ENCODE peak calls at places on chromosomes 2 and 18, in nine cellular contexts. One of them, this sample, is unnamed.

GRCh38 chr18:54204883-54205282 is 19.6 kb downstream of the MBD2 start:
- DNase-seq in GM13977: no peak
- DNase-seq in GM06990: no peak
- DNase-seq in endothelial cell: no peak
- DNase-seq in Calu3: no peak
- DNase-seq in neural progenitor cell: no peak
- DNase-seq in AG09309: no peak
- DNase-seq in prostate gland: no peak
- DNase-seq in neural crest cell: no peak
- DNase-seq in this sample: no peak

GRCh38 chr18:62614499-62614898 is 91.7 kb downstream of the ZCCHC2 start:
- DNase-seq in GM13977: no peak
- DNase-seq in GM06990: no peak
- DNase-seq in endothelial cell: no peak
- DNase-seq in Calu3: no peak
- DNase-seq in neural progenitor cell: no peak
- DNase-seq in AG09309: no peak
- DNase-seq in prostate gland: no peak
- DNase-seq in neural crest cell: no peak
- DNase-seq in this sample: no peak

GRCh38 chr2:190649035-190649797 is at the start of gene NAB1:
- DNase-seq in GM13977: no peak
- DNase-seq in GM06990: peak; percentile 76
- DNase-seq in endothelial cell: peak; percentile 52
- DNase-seq in Calu3: peak; percentile 43
- DNase-seq in neural progenitor cell: peak; percentile 81
- DNase-seq in AG09309: no peak
- DNase-seq in prostate gland: peak; percentile 25
- DNase-seq in neural crest cell: peak; percentile 41
- DNase-seq in this sample: peak; percentile 28

GRCh38 chr2:72109904-72110303 is 37.8 kb downstream of the CYP26B1 start:
- DNase-seq in GM13977: no peak
- DNase-seq in GM06990: no peak
- DNase-seq in endothelial cell: no peak
- DNase-seq in Calu3: no peak
- DNase-seq in neural progenitor cell: no peak
- DNase-seq in AG09309: no peak
- DNase-seq in prostate gland: no peak
- DNase-seq in neural crest cell: no peak
- DNase-seq in this sample: no peak

GRCh38 chr2:12240216-12240615 is 476.5 kb upstream of the TRIB2 start:
- DNase-seq in GM13977: no peak
- DNase-seq in GM06990: no peak
- DNase-seq in endothelial cell: no peak
- DNase-seq in Calu3: no peak
- DNase-seq in neural progenitor cell: no peak
- DNase-seq in AG09309: no peak
- DNase-seq in prostate gland: no peak
- DNase-seq in neural crest cell: no peak
- DNase-seq in this sample: no peak

GRCh38 chr2:231357931-231358330 is 37.6 kb upstream of the B3GNT7 start:
- DNase-seq in GM13977: no peak
- DNase-seq in GM06990: no peak
- DNase-seq in endothelial cell: no peak
- DNase-seq in Calu3: no peak
- DNase-seq in neural progenitor cell: no peak
- DNase-seq in AG09309: no peak
- DNase-seq in prostate gland: no peak
- DNase-seq in neural crest cell: no peak
- DNase-seq in this sample: no peak

GRCh38 chr2:218306184-218306920 is 14.0 kb upstream of the TMBIM1 start:
- DNase-seq in GM13977: no peak
- DNase-seq in GM06990: no peak
- DNase-seq in endothelial cell: no peak
- DNase-seq in Calu3: no peak
- DNase-seq in neural progenitor cell: no peak
- DNase-seq in AG09309: no peak
- DNase-seq in prostate gland: no peak
- DNase-seq in neural crest cell: no peak
- DNase-seq in this sample: no peak

GRCh38 chr2:218644721-218645120 is 14.7 kb downstream of the ZNF142 start:
- DNase-seq in GM13977: no peak
- DNase-seq in GM06990: no peak
- DNase-seq in endothelial cell: no peak
- DNase-seq in Calu3: no peak
- DNase-seq in neural progenitor cell: no peak
- DNase-seq in AG09309: no peak
- DNase-seq in prostate gland: no peak
- DNase-seq in neural crest cell: no peak
- DNase-seq in this sample: no peak

GRCh38 chr2:96698221-96698861 is 41.5 kb downstream of the LMAN2L start:
- DNase-seq in GM13977: no peak
- DNase-seq in GM06990: no peak
- DNase-seq in endothelial cell: no peak
- DNase-seq in Calu3: no peak
- DNase-seq in neural progenitor cell: no peak
- DNase-seq in AG09309: no peak
- DNase-seq in prostate gland: peak; percentile 36
- DNase-seq in neural crest cell: no peak
- DNase-seq in this sample: no peak

GRCh38 chr18:40012931-40013609 is 1942.0 kb upstream of the PIK3C3 start:
- DNase-seq in GM13977: no peak
- DNase-seq in GM06990: no peak
- DNase-seq in endothelial cell: no peak
- DNase-seq in Calu3: no peak
- DNase-seq in neural progenitor cell: no peak
- DNase-seq in AG09309: no peak
- DNase-seq in prostate gland: no peak
- DNase-seq in neural crest cell: no peak
- DNase-seq in this sample: no peak

GRCh38 chr18:54209471-54210180 is 14.8 kb downstream of the MBD2 start:
- DNase-seq in GM13977: peak; percentile 30
- DNase-seq in GM06990: peak; percentile 68
- DNase-seq in endothelial cell: no peak
- DNase-seq in Calu3: no peak
- DNase-seq in neural progenitor cell: no peak
- DNase-seq in AG09309: no peak
- DNase-seq in prostate gland: no peak
- DNase-seq in neural crest cell: no peak
- DNase-seq in this sample: no peak

GRCh38 chr2:239775623-239776440 is 249.3 kb downstream of the NDUFA10 start:
- DNase-seq in GM13977: no peak
- DNase-seq in GM06990: no peak
- DNase-seq in endothelial cell: no peak
- DNase-seq in Calu3: no peak
- DNase-seq in neural progenitor cell: no peak
- DNase-seq in AG09309: no peak
- DNase-seq in prostate gland: no peak
- DNase-seq in neural crest cell: no peak
- DNase-seq in this sample: no peak

GRCh38 chr2:98727369-98727749 is 3.6 kb downstream of the MGAT4A start:
- DNase-seq in GM13977: no peak
- DNase-seq in GM06990: no peak
- DNase-seq in endothelial cell: no peak
- DNase-seq in Calu3: no peak
- DNase-seq in neural progenitor cell: no peak
- DNase-seq in AG09309: no peak
- DNase-seq in prostate gland: no peak
- DNase-seq in neural crest cell: no peak
- DNase-seq in this sample: no peak

DNA sequence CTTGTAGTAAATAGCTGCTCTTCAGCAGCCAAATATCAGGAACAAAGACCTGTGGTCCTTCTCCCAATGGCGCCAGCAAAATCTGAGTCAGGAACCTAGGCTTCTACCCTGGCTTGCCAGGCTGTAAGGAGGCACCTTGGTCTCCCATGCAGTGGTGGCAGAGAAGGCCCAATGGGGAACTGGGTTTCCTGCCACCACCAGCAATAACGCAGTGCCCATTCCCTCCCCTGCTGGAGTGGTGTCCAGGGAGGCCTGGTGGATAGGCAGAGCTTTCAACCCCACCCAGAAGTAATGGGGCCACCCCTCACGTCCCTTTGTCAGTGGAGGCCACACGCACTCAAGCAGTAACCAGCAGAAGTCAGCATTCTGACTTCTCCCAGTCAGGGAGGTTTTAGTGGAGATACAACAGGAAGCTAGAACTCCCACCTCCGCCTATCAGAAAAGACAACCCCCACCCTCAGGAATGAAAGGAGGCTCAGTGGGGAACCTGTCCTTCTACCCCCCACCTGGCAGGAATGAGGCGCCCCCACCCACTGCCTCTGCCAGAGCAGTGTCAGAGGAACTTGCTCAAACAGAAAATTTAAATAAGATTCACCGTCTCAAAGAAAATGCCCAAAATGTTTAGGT is 132.4 kb downstream of the COPS8 start:
- DNase-seq in GM13977: no peak
- DNase-seq in GM06990: no peak
- DNase-seq in endothelial cell: no peak
- DNase-seq in Calu3: no peak
- DNase-seq in neural progenitor cell: no peak
- DNase-seq in AG09309: no peak
- DNase-seq in prostate gland: no peak
- DNase-seq in neural crest cell: no peak
- DNase-seq in this sample: no peak
- TF ChIP-seq CTCF in GM13977: no peak
- TF ChIP-seq CTCF in GM06990: no peak
- TF ChIP-seq CTCF in endothelial cell: no peak
- TF ChIP-seq CTCF in Calu3: no peak
- TF ChIP-seq CTCF in neural progenitor cell: no peak
- TF ChIP-seq CTCF in AG09309: no peak
- TF ChIP-seq CTCF in prostate gland: no peak
- TF ChIP-seq CTCF in neural crest cell: no peak
- TF ChIP-seq CTCF in this sample: no peak

DNA sequence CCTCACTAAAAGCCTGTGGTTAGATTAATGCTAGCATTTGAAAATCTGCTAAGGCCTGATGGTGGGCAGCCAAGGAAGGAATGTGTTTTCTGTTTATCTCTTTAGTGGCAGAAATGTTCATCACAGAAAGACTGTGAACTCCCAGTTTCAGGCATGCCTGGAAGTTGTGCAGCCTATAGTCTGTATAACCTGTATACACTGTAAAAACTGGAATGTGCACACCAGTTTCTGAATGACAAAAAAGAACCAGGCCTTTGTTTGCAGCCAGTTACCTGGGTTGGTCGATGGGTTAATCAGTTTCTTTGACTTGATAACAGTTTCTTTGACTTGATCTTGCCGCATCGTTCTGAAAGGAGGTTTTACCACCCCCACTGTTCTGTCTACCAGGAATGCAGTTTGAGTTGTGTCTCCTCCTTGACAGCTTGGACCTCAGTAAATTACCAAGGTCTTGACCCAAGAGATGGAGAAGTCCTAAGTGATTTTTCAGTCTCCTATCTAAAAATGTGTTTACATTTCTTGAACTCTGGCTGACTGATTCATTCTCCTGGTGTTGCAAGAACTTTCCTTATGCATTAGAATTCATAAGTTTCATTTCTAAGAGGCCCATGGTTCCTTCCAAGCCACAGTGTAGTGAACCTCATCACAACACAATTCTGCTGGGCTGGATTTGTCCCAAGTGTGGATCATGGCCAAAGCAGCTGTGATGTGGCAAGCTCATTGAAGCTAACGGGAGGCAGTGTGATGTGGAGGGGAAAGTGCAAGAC is 62.2 kb downstream of the KIAA2012 start:
- DNase-seq in GM13977: no peak
- DNase-seq in GM06990: no peak
- DNase-seq in endothelial cell: no peak
- DNase-seq in Calu3: peak; percentile 70
- DNase-seq in neural progenitor cell: no peak
- DNase-seq in AG09309: peak; percentile 98
- DNase-seq in prostate gland: no peak
- DNase-seq in neural crest cell: no peak
- DNase-seq in this sample: no peak
- TF ChIP-seq CTCF in GM13977: no peak
- TF ChIP-seq CTCF in GM06990: no peak
- TF ChIP-seq CTCF in endothelial cell: no peak
- TF ChIP-seq CTCF in Calu3: no peak
- TF ChIP-seq CTCF in neural progenitor cell: no peak
- TF ChIP-seq CTCF in AG09309: no peak
- TF ChIP-seq CTCF in prostate gland: no peak
- TF ChIP-seq CTCF in neural crest cell: no peak
- TF ChIP-seq CTCF in this sample: no peak

DNA sequence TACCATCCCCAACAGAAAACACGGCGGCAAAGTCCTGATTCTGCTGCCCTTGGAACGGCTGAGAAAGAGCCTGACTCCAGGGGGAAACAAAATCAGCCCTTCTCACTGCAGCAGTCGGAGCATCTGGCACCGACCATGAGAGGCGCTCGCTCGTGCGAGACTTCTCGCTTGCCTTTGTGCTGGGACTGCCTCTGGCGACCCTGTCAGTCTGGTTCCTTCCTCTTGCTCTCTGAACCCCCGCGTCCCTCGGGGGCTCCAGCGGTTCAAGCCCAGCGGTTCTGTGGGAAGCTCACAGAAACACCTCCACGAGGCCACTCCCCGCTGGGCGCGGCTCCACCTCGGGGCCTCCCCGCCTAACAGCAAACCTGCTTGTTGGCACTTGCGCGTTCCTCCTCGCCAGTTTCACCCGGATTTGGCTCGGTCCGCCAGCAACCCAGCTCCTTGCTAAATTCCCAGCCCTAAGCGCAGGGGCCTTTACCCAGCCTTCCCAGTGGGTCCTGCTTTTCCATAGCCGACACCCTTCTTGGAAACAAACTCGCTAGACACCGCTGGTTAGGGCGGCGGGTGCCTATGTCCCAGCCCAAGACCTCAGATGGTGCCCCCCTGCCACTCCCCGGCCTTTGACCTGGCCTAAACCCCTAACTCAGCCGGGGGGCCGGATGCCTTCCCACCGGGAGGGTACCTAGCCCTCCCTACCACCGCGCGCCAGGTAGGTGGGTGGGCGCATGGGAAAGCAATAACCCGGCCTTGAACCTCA is 2.2 kb downstream of the RND3 start:
- DNase-seq in GM13977: peak; percentile 34
- DNase-seq in GM06990: peak; percentile 59
- DNase-seq in endothelial cell: peak; percentile 67
- DNase-seq in Calu3: peak; percentile 84
- DNase-seq in neural progenitor cell: peak; percentile 84
- DNase-seq in AG09309: no peak
- DNase-seq in prostate gland: peak; percentile 90
- DNase-seq in neural crest cell: peak; percentile 54
- DNase-seq in this sample: peak; percentile 27
- TF ChIP-seq CTCF in GM13977: no peak
- TF ChIP-seq CTCF in GM06990: peak; percentile 19
- TF ChIP-seq CTCF in endothelial cell: no peak
- TF ChIP-seq CTCF in Calu3: no peak
- TF ChIP-seq CTCF in neural progenitor cell: peak; percentile 57
- TF ChIP-seq CTCF in AG09309: peak; percentile 9
- TF ChIP-seq CTCF in prostate gland: no peak
- TF ChIP-seq CTCF in neural crest cell: peak; percentile 47
- TF ChIP-seq CTCF in this sample: no peak

DNA sequence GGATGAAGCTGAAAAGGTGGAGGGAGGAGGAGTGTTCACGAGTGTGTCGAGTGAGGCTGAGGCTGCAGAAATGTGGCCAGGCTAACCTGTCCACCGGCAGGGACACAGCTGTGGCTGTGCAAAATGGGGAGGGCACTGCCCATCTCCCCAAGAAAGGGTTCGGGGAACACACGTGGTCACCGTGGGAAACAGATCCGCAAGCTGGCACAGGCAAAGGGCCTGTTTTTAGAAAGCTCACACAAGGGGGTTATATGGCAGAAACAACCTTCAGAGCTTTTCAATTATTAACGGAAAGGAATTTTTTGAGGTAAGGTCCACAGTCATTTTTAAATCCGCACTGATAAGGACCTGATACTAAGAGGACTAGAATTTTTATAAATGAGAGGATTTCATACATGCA is 35.7 kb downstream of the SH3YL1 start:
- DNase-seq in GM13977: no peak
- DNase-seq in GM06990: no peak
- DNase-seq in endothelial cell: no peak
- DNase-seq in Calu3: no peak
- DNase-seq in neural progenitor cell: no peak
- DNase-seq in AG09309: no peak
- DNase-seq in prostate gland: no peak
- DNase-seq in neural crest cell: no peak
- DNase-seq in this sample: no peak
- TF ChIP-seq CTCF in GM13977: no peak
- TF ChIP-seq CTCF in GM06990: no peak
- TF ChIP-seq CTCF in endothelial cell: no peak
- TF ChIP-seq CTCF in Calu3: no peak
- TF ChIP-seq CTCF in neural progenitor cell: no peak
- TF ChIP-seq CTCF in AG09309: no peak
- TF ChIP-seq CTCF in prostate gland: no peak
- TF ChIP-seq CTCF in neural crest cell: no peak
- TF ChIP-seq CTCF in this sample: no peak